ENCODE peak calls at places on chromosomes 6 and 20, in four cellular contexts. W is A549, Z is GM12878, X is K562. I is an unnamed sample.

GRCh38 chr6:45608252-45608911 is 230.6 kb upstream of the SUPT3H start:
- DNase-seq in X (no peak), W (no peak), Z (no peak), I (no peak)

GRCh38 chr6:164826831-164827468 is 482.5 kb downstream of the C6orf118 start:
- DNase-seq in X (no peak), W (peak), Z (no peak), I (no peak)

GRCh38 chr6:137497722-137498463 is 3.7 kb upstream of the OLIG3 start:
- DNase-seq in X (no peak), W (no peak), Z (no peak), I (no peak)

GRCh38 chr6:101276066-101276465 is 117.4 kb upstream of the GRIK2 start:
- DNase-seq in W (no peak), X (no peak), Z (no peak), I (no peak)

GRCh38 chr6:143912671-143913070 is 48.4 kb downstream of the ZC2HC1B start:
- DNase-seq in W (no peak), X (no peak), Z (no peak), I (no peak)

GRCh38 chr20:33061626-33062025 is 7.9 kb downstream of the BPIFB3 start:
- DNase-seq in Z (no peak), X (no peak), W (no peak), I (no peak)

GRCh38 chr6:159090530-159091306 is 45.9 kb upstream of the TAGAP start:
- DNase-seq in Z (no peak), W (no peak), X (no peak), I (no peak)

GRCh38 chr20:58565461-58566175 is 50.4 kb upstream of the APCDD1L start:
- DNase-seq in Z (no peak), W (no peak), X (no peak), I (no peak)

GRCh38 chr6:67045076-67045475 is 1338.0 kb upstream of the EYS start:
- DNase-seq in Z (no peak), W (no peak), X (no peak), I (no peak)

GRCh38 chr6:131156411-131156810 is 21.1 kb downstream of the AKAP7 start:
- DNase-seq in X (no peak), Z (no peak), W (no peak), I (no peak)

GRCh38 chr20:34915131-34915530 is 38.7 kb downstream of the ACSS2 start:
- DNase-seq in Z (no peak), W (no peak), X (no peak), I (no peak)

GRCh38 chr6:148508401-148509151 is 165.9 kb downstream of the SASH1 start:
- DNase-seq in X (no peak), W (no peak), Z (no peak), I (no peak)

GRCh38 chr20:41249781-41250281 is 67.7 kb downstream of the ZHX3 start:
- DNase-seq in W (peak), X (peak), Z (no peak), I (peak)

GRCh38 chr20:56955673-56956072 is 310.8 kb downstream of the BMP7 start:
- DNase-seq in Z (no peak), X (no peak), W (no peak), I (no peak)

GRCh38 chr20:17856024-17856564 is 112.5 kb downstream of the SNX5 start:
- DNase-seq in Z (peak), X (no peak), W (no peak), I (peak)

GRCh38 chr6:157069585-157069984 is 253.7 kb downstream of the TMEM242 start:
- DNase-seq in W (no peak), Z (no peak), X (no peak), I (no peak)

GRCh38 chr6:147204060-147204785 is at the start of gene STXBP5:
- DNase-seq in Z (no peak), W (peak), X (peak), I (peak)

GRCh38 chr6:8990075-8990474 is 554.7 kb upstream of the SLC35B3 start:
- DNase-seq in Z (no peak), X (no peak), W (no peak), I (no peak)

GRCh38 chr6:151059612-151060095 is 180.1 kb upstream of the AKAP12 start:
- DNase-seq in W (peak), Z (no peak), X (no peak), I (no peak)

GRCh38 chr20:41004561-41005360 is 23.9 kb upstream of the TOP1 start:
- DNase-seq in W (no peak), Z (no peak), X (no peak), I (no peak)

GRCh38 chr20:36214684-36215256 is 21.5 kb upstream of the AAR2 start:
- DNase-seq in W (peak), X (peak), Z (no peak), I (peak)

GRCh38 chr6:34237722-34238506 is 1.2 kb downstream of the HMGA1 start:
- DNase-seq in W (peak), Z (no peak), X (peak), I (peak)

DNA sequence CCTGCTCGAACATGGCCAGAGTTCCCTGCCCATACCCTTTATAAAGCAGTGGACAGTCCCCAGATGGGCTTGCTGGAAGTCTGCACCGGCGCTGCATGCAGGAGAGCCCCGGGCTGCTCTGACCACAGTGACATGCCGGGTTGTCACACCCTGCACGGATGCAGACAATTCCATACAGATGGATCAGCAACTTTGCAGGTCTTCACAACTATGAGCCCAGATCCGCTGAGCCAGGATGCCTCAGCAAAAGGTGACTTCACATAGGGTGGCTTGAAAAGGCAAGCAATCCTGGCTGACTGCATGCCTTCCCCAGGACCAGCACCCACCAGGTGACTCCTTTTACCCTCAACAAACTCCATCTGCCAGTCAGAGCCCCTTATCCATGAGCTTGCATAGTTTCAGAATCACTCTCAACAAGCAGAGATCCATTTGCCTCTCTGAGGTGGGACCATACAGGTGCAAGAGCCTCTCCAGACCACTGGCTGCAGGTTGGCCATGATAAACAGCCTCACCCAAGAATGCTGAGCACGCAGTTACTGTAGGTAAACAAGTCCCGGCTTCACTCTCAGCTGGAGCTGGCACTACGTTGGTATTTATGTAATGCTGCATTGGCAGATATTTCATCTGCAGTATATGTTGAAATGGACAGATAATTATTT is 183.0 kb upstream of the QKI start:
- DNase-seq in Z (no peak), X (no peak), W (no peak), I (no peak)
- TF ChIP-seq CHD4 in Z (no peak), X (no peak), W (no peak), I (no peak)

DNA sequence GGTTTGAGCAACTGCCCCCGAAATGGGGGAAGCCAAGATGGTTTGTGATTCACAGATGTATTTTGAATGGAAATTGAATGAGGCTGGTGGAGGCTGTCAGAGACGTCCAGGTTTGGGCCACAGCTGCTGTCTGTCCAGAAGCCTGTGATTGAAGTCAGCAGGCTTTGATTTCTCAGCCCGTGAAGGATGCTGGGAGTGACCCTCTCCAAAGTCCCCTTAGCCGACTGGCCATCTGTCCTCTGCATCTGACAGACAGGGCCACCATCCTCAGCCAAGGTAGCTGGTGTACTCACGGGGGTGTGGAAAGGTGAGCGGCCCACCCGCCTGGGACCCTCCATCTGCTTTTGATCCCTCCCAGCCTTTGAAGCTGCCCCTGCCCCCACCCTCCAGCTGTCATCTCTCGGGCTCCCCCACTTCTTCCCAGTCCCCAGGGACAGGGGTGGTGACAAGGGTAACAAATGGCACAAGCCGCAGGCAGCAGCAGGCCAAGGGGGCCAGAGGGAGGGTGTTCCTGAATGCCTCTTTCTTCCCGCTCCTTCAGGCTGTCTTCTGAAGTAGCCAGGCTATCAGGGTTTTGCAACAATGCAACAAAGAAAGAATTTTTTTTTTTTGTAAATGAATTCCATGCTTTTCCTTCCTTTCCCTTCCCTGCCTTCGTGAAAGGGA is 84.4 kb downstream of the EYA2 start:
- DNase-seq in W (no peak), X (no peak), Z (no peak), I (no peak)
- TF ChIP-seq CHD4 in W (no peak), X (no peak), Z (no peak), I (no peak)

DNA sequence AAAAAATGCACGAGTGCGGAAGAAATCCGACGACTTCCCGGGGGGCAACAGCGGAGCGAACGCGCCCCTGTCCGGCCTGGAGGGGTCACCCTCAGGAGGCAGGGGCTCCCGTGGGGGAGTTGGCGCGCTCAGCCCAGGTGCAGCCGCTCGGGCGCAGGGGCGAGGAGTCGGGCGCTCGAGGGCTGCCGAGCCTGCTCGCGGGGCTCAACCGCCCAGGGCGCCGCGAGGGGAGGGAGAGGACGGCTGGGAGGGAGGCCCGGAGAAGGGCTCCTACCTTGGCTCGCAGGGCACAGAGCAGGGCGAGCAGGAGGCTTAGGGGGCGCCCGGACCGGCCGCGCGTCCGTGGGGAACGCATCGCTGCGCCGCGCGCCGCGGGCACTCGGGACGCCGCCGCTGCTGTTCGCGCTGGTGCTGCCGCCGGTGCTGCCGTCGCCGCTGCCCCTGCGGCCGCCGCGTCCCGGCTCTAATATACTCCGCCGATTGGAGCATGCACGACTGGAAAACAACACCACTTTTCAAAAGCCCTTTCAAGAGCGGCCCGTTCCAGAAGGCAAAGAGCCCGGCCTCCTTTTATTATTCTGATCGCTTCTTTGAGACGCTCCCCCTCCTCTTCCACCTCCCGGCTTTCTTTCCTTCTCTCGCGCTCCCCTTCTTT is 496 bp downstream of the JAG1 start:
- DNase-seq in W (no peak), X (peak), Z (no peak), I (no peak)
- TF ChIP-seq CHD4 in W (no peak), X (no peak), Z (no peak), I (no peak)

GRCh38 chr6:13613029-13613594 is 2.0 kb upstream of the NOL7 start:
- DNase-seq in X (no peak), Z (no peak), W (no peak), I (no peak)

GRCh38 chr6:13617066-13617465 is 1.9 kb downstream of the NOL7 start:
- DNase-seq in W (no peak), Z (no peak), X (no peak), I (no peak)

GRCh38 chr6:13614126-13614925 is 809 bp upstream of the NOL7 start:
- DNase-seq in W (no peak), Z (no peak), X (peak), I (peak)

GRCh38 chr6:13614926-13615801 is at the start of gene NOL7:
- DNase-seq in X (peak), W (peak), Z (peak), I (peak)

DNA sequence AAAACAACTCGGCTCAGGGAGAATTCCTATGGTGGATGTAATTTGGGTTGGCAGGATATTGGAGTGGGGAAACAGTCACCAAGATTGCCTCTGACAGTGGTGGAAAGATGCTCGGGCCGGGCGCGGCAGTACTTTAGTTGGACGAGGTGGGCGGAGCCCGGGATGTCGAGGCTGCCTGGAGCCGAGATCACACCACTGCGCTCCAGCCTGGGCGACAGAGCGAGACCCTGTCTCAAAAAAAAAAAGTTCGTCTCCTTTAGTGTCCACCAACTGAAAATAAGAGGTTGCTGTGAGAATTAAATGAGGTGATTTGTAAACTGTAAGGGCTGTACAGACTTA is 636 bp downstream of the NOL7 start:
- DNase-seq in Z (no peak), W (no peak), X (peak), I (no peak)
- TF ChIP-seq CHD4 in Z (no peak), W (no peak), X (no peak), I (no peak)

DNA sequence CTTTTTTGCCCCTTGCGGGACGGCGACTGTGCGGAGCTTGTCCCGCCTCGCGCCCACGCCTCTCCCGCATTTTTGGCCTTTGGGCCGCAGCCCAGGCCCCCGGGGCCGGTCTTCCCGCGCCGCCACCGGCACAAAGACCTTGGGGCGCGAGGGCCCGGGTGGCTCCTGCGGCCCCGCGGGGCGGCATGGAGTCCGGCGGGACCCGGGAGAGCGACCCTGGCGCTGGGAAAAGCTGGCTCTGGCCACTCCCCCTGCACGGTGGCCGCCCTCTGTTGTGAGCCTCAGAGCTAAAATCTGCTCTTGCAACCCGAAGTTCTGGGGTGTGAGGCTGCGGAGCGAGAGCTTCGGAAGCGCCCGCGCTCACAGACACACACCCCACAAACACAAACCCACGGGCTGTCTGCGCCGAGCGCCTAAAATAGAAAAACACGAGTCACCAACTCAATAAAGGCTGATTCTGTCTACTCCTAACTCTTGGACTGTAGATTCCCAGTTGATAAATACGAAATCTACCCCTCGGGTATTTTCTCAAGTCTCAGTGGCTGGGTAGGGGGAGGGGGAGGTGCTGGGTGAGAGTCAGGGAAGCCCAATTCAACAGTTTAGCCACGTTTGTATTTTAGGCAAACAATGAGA is 496 bp upstream of the BEND3 start:
- DNase-seq in Z (no peak), X (peak), W (peak), I (peak)
- TF ChIP-seq CHD4 in Z (no peak), X (no peak), W (no peak), I (no peak)

DNA sequence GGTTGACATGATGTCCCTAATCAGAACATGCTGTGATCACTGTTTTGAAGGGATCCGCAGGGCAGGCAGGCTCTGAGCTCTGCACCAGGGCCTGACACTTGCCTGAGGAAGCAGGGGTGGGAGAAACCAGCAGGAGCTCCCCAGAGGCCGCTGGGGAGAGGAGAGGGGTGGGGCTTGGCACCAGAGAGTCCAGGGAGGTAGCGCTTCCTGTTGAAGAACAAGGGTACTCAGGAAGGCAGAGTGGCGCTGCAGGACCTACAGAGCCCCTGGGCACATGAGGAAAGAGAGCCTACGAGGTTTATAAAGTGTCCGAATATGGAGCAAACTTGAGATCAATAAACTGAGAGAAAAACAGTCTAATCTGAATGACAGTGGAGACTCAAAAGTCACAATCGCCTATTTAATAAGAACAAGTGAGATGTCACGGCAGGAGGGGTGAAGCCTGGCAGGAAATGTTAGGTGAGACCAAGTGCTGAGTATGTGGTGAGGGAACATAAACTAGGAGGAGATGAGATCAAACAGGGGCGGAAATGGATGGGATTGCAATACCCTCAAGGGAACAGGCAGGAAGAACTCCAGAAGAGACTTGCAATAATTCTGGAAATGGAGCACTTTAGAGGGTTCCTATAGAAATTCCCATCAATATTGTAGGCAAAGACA is 5.8 kb upstream of the TBXT start:
- DNase-seq in Z (peak), X (no peak), W (no peak), I (no peak)
- TF ChIP-seq CHD4 in Z (no peak), X (no peak), W (no peak), I (no peak)

GRCh38 chr20:63979549-63980316 is at the start of gene SAMD10:
- DNase-seq in X (peak), W (no peak), Z (peak), I (peak)
- TF ChIP-seq CHD4 in X (no peak), W (no peak), Z (no peak), I (no peak)